ENCODE peak calls at places on chromosomes 3 and 15, in seven cellular contexts. One of them, this sample, is unnamed.

GRCh38 chr15:36645106-36645505 is 65.7 kb downstream of the CDIN1 start:
- DNase-seq in T1000: no peak
- DNase-seq in GDM1: no peak
- DNase-seq in WERI-Rb-1: no peak
- DNase-seq in NCI-H1105 treated with DMSO at 0.1 percent for 48 hours: no peak
- DNase-seq in stimulated activated CD8-positive, alpha-beta memory T cell treated with anti-CD3 and anti-CD28 coated beads, Interleukin-4, amount 100 ng/mL, for 4 hours: no peak
- DNase-seq in PC-9: no peak
- DNase-seq in this sample: no peak

GRCh38 chr3:18937574-18937973 is 210.7 kb upstream of the KCNH8 start:
- DNase-seq in T1000: no peak
- DNase-seq in GDM1: no peak
- DNase-seq in WERI-Rb-1: no peak
- DNase-seq in NCI-H1105 treated with DMSO at 0.1 percent for 48 hours: no peak
- DNase-seq in stimulated activated CD8-positive, alpha-beta memory T cell treated with anti-CD3 and anti-CD28 coated beads, Interleukin-4, amount 100 ng/mL, for 4 hours: no peak
- DNase-seq in PC-9: no peak
- DNase-seq in this sample: no peak

GRCh38 chr3:111799951-111800350 is 59.1 kb upstream of the PHLDB2 start:
- DNase-seq in T1000: no peak
- DNase-seq in GDM1: no peak
- DNase-seq in WERI-Rb-1: no peak
- DNase-seq in NCI-H1105 treated with DMSO at 0.1 percent for 48 hours: no peak
- DNase-seq in stimulated activated CD8-positive, alpha-beta memory T cell treated with anti-CD3 and anti-CD28 coated beads, Interleukin-4, amount 100 ng/mL, for 4 hours: no peak
- DNase-seq in PC-9: no peak
- DNase-seq in this sample: no peak

GRCh38 chr15:76196286-76196948 is 114.9 kb downstream of the ETFA start:
- DNase-seq in T1000: peak
- DNase-seq in GDM1: peak
- DNase-seq in WERI-Rb-1: peak
- DNase-seq in NCI-H1105 treated with DMSO at 0.1 percent for 48 hours: no peak
- DNase-seq in stimulated activated CD8-positive, alpha-beta memory T cell treated with anti-CD3 and anti-CD28 coated beads, Interleukin-4, amount 100 ng/mL, for 4 hours: no peak
- DNase-seq in PC-9: peak
- DNase-seq in this sample: no peak

GRCh38 chr3:61901481-61901880 is 340.1 kb downstream of the PTPRG start:
- DNase-seq in T1000: no peak
- DNase-seq in GDM1: no peak
- DNase-seq in WERI-Rb-1: no peak
- DNase-seq in NCI-H1105 treated with DMSO at 0.1 percent for 48 hours: no peak
- DNase-seq in stimulated activated CD8-positive, alpha-beta memory T cell treated with anti-CD3 and anti-CD28 coated beads, Interleukin-4, amount 100 ng/mL, for 4 hours: no peak
- DNase-seq in PC-9: no peak
- DNase-seq in this sample: no peak

GRCh38 chr3:116299646-116300081 is 145.6 kb downstream of the LSAMP start:
- DNase-seq in T1000: no peak
- DNase-seq in GDM1: no peak
- DNase-seq in WERI-Rb-1: peak
- DNase-seq in NCI-H1105 treated with DMSO at 0.1 percent for 48 hours: no peak
- DNase-seq in stimulated activated CD8-positive, alpha-beta memory T cell treated with anti-CD3 and anti-CD28 coated beads, Interleukin-4, amount 100 ng/mL, for 4 hours: no peak
- DNase-seq in PC-9: no peak
- DNase-seq in this sample: peak

GRCh38 chr3:127549826-127550487 is 40.6 kb downstream of the TPRA1 start:
- DNase-seq in T1000: no peak
- DNase-seq in GDM1: no peak
- DNase-seq in WERI-Rb-1: no peak
- DNase-seq in NCI-H1105 treated with DMSO at 0.1 percent for 48 hours: no peak
- DNase-seq in stimulated activated CD8-positive, alpha-beta memory T cell treated with anti-CD3 and anti-CD28 coated beads, Interleukin-4, amount 100 ng/mL, for 4 hours: no peak
- DNase-seq in PC-9: peak
- DNase-seq in this sample: no peak

GRCh38 chr15:61243984-61244593 is 15.0 kb upstream of the RORA start:
- DNase-seq in T1000: no peak
- DNase-seq in GDM1: no peak
- DNase-seq in WERI-Rb-1: no peak
- DNase-seq in NCI-H1105 treated with DMSO at 0.1 percent for 48 hours: no peak
- DNase-seq in stimulated activated CD8-positive, alpha-beta memory T cell treated with anti-CD3 and anti-CD28 coated beads, Interleukin-4, amount 100 ng/mL, for 4 hours: no peak
- DNase-seq in PC-9: no peak
- DNase-seq in this sample: no peak

GRCh38 chr3:10609134-10609533 is 103.7 kb upstream of the ATP2B2 start:
- DNase-seq in T1000: no peak
- DNase-seq in GDM1: no peak
- DNase-seq in WERI-Rb-1: no peak
- DNase-seq in NCI-H1105 treated with DMSO at 0.1 percent for 48 hours: no peak
- DNase-seq in stimulated activated CD8-positive, alpha-beta memory T cell treated with anti-CD3 and anti-CD28 coated beads, Interleukin-4, amount 100 ng/mL, for 4 hours: no peak
- DNase-seq in PC-9: no peak
- DNase-seq in this sample: no peak

GRCh38 chr3:112602217-112602838 is 38.6 kb downstream of the CCDC80 start:
- DNase-seq in T1000: no peak
- DNase-seq in GDM1: no peak
- DNase-seq in WERI-Rb-1: no peak
- DNase-seq in NCI-H1105 treated with DMSO at 0.1 percent for 48 hours: no peak
- DNase-seq in stimulated activated CD8-positive, alpha-beta memory T cell treated with anti-CD3 and anti-CD28 coated beads, Interleukin-4, amount 100 ng/mL, for 4 hours: no peak
- DNase-seq in PC-9: no peak
- DNase-seq in this sample: no peak

GRCh38 chr3:55491296-55491816 is 4.2 kb upstream of the WNT5A start:
- DNase-seq in T1000: peak
- DNase-seq in GDM1: no peak
- DNase-seq in WERI-Rb-1: no peak
- DNase-seq in NCI-H1105 treated with DMSO at 0.1 percent for 48 hours: no peak
- DNase-seq in stimulated activated CD8-positive, alpha-beta memory T cell treated with anti-CD3 and anti-CD28 coated beads, Interleukin-4, amount 100 ng/mL, for 4 hours: no peak
- DNase-seq in PC-9: peak
- DNase-seq in this sample: no peak

GRCh38 chr3:66075281-66075680 is 36.6 kb upstream of the MAGI1 start:
- DNase-seq in T1000: no peak
- DNase-seq in GDM1: no peak
- DNase-seq in WERI-Rb-1: no peak
- DNase-seq in NCI-H1105 treated with DMSO at 0.1 percent for 48 hours: no peak
- DNase-seq in stimulated activated CD8-positive, alpha-beta memory T cell treated with anti-CD3 and anti-CD28 coated beads, Interleukin-4, amount 100 ng/mL, for 4 hours: no peak
- DNase-seq in PC-9: no peak
- DNase-seq in this sample: no peak

GRCh38 chr3:27185231-27185989 is 183.8 kb downstream of the NEK10 start:
- DNase-seq in T1000: no peak
- DNase-seq in GDM1: no peak
- DNase-seq in WERI-Rb-1: no peak
- DNase-seq in NCI-H1105 treated with DMSO at 0.1 percent for 48 hours: no peak
- DNase-seq in stimulated activated CD8-positive, alpha-beta memory T cell treated with anti-CD3 and anti-CD28 coated beads, Interleukin-4, amount 100 ng/mL, for 4 hours: no peak
- DNase-seq in PC-9: no peak
- DNase-seq in this sample: no peak

GRCh38 chr15:66617137-66618090 is 51.6 kb upstream of the LCTL start:
- DNase-seq in T1000: no peak
- DNase-seq in GDM1: peak
- DNase-seq in WERI-Rb-1: peak
- DNase-seq in NCI-H1105 treated with DMSO at 0.1 percent for 48 hours: no peak
- DNase-seq in stimulated activated CD8-positive, alpha-beta memory T cell treated with anti-CD3 and anti-CD28 coated beads, Interleukin-4, amount 100 ng/mL, for 4 hours: no peak
- DNase-seq in PC-9: no peak
- DNase-seq in this sample: no peak

GRCh38 chr3:143171656-143172055 is 52.1 kb downstream of the CHST2 start:
- DNase-seq in T1000: no peak
- DNase-seq in GDM1: no peak
- DNase-seq in WERI-Rb-1: no peak
- DNase-seq in NCI-H1105 treated with DMSO at 0.1 percent for 48 hours: no peak
- DNase-seq in stimulated activated CD8-positive, alpha-beta memory T cell treated with anti-CD3 and anti-CD28 coated beads, Interleukin-4, amount 100 ng/mL, for 4 hours: no peak
- DNase-seq in PC-9: no peak
- DNase-seq in this sample: no peak

GRCh38 chr15:41832875-41833274 is 5.0 kb downstream of the JMJD7 start:
- DNase-seq in T1000: no peak
- DNase-seq in GDM1: no peak
- DNase-seq in WERI-Rb-1: no peak
- DNase-seq in NCI-H1105 treated with DMSO at 0.1 percent for 48 hours: no peak
- DNase-seq in stimulated activated CD8-positive, alpha-beta memory T cell treated with anti-CD3 and anti-CD28 coated beads, Interleukin-4, amount 100 ng/mL, for 4 hours: no peak
- DNase-seq in PC-9: peak
- DNase-seq in this sample: no peak

GRCh38 chr3:112074616-112075497 is 11.3 kb upstream of the C3orf52 start:
- DNase-seq in T1000: peak
- DNase-seq in GDM1: no peak
- DNase-seq in WERI-Rb-1: peak
- DNase-seq in NCI-H1105 treated with DMSO at 0.1 percent for 48 hours: peak
- DNase-seq in stimulated activated CD8-positive, alpha-beta memory T cell treated with anti-CD3 and anti-CD28 coated beads, Interleukin-4, amount 100 ng/mL, for 4 hours: no peak
- DNase-seq in PC-9: peak
- DNase-seq in this sample: no peak

GRCh38 chr3:135559802-135560201 is 405.7 kb upstream of the PPP2R3A start:
- DNase-seq in T1000: no peak
- DNase-seq in GDM1: no peak
- DNase-seq in WERI-Rb-1: no peak
- DNase-seq in NCI-H1105 treated with DMSO at 0.1 percent for 48 hours: no peak
- DNase-seq in stimulated activated CD8-positive, alpha-beta memory T cell treated with anti-CD3 and anti-CD28 coated beads, Interleukin-4, amount 100 ng/mL, for 4 hours: no peak
- DNase-seq in PC-9: no peak
- DNase-seq in this sample: no peak

GRCh38 chr3:150251654-150252053 is 156.4 kb upstream of the TSC22D2 start:
- DNase-seq in T1000: no peak
- DNase-seq in GDM1: no peak
- DNase-seq in WERI-Rb-1: no peak
- DNase-seq in NCI-H1105 treated with DMSO at 0.1 percent for 48 hours: no peak
- DNase-seq in stimulated activated CD8-positive, alpha-beta memory T cell treated with anti-CD3 and anti-CD28 coated beads, Interleukin-4, amount 100 ng/mL, for 4 hours: no peak
- DNase-seq in PC-9: no peak
- DNase-seq in this sample: no peak

GRCh38 chr3:196143708-196144382 is 62.0 kb upstream of the TFRC start:
- DNase-seq in T1000: no peak
- DNase-seq in GDM1: no peak
- DNase-seq in WERI-Rb-1: no peak
- DNase-seq in NCI-H1105 treated with DMSO at 0.1 percent for 48 hours: no peak
- DNase-seq in stimulated activated CD8-positive, alpha-beta memory T cell treated with anti-CD3 and anti-CD28 coated beads, Interleukin-4, amount 100 ng/mL, for 4 hours: no peak
- DNase-seq in PC-9: no peak
- DNase-seq in this sample: no peak

GRCh38 chr3:4696266-4696665 is 203.1 kb downstream of the ITPR1 start:
- DNase-seq in T1000: no peak
- DNase-seq in GDM1: no peak
- DNase-seq in WERI-Rb-1: no peak
- DNase-seq in NCI-H1105 treated with DMSO at 0.1 percent for 48 hours: no peak
- DNase-seq in stimulated activated CD8-positive, alpha-beta memory T cell treated with anti-CD3 and anti-CD28 coated beads, Interleukin-4, amount 100 ng/mL, for 4 hours: no peak
- DNase-seq in PC-9: no peak
- DNase-seq in this sample: no peak

GRCh38 chr15:75164625-75165024 is 37.1 kb upstream of the C15orf39 start:
- DNase-seq in T1000: no peak
- DNase-seq in GDM1: no peak
- DNase-seq in WERI-Rb-1: no peak
- DNase-seq in NCI-H1105 treated with DMSO at 0.1 percent for 48 hours: no peak
- DNase-seq in stimulated activated CD8-positive, alpha-beta memory T cell treated with anti-CD3 and anti-CD28 coated beads, Interleukin-4, amount 100 ng/mL, for 4 hours: no peak
- DNase-seq in PC-9: no peak
- DNase-seq in this sample: no peak

GRCh38 chr15:78763111-78763795 is 48.0 kb downstream of the ADAMTS7 start:
- DNase-seq in T1000: no peak
- DNase-seq in GDM1: no peak
- DNase-seq in WERI-Rb-1: no peak
- DNase-seq in NCI-H1105 treated with DMSO at 0.1 percent for 48 hours: no peak
- DNase-seq in stimulated activated CD8-positive, alpha-beta memory T cell treated with anti-CD3 and anti-CD28 coated beads, Interleukin-4, amount 100 ng/mL, for 4 hours: no peak
- DNase-seq in PC-9: no peak
- DNase-seq in this sample: no peak

GRCh38 chr15:69532066-69532465 is 79.4 kb downstream of the RPLP1 start:
- DNase-seq in T1000: no peak
- DNase-seq in GDM1: no peak
- DNase-seq in WERI-Rb-1: no peak
- DNase-seq in NCI-H1105 treated with DMSO at 0.1 percent for 48 hours: no peak
- DNase-seq in stimulated activated CD8-positive, alpha-beta memory T cell treated with anti-CD3 and anti-CD28 coated beads, Interleukin-4, amount 100 ng/mL, for 4 hours: no peak
- DNase-seq in PC-9: no peak
- DNase-seq in this sample: no peak

GRCh38 chr3:62169871-62170660 is 203.3 kb downstream of the FEZF2 start:
- DNase-seq in T1000: no peak
- DNase-seq in GDM1: no peak
- DNase-seq in WERI-Rb-1: no peak
- DNase-seq in NCI-H1105 treated with DMSO at 0.1 percent for 48 hours: no peak
- DNase-seq in stimulated activated CD8-positive, alpha-beta memory T cell treated with anti-CD3 and anti-CD28 coated beads, Interleukin-4, amount 100 ng/mL, for 4 hours: no peak
- DNase-seq in PC-9: no peak
- DNase-seq in this sample: no peak

GRCh38 chr3:192033246-192033645 is 572.3 kb downstream of the PYDC2 start:
- DNase-seq in T1000: no peak
- DNase-seq in GDM1: no peak
- DNase-seq in WERI-Rb-1: no peak
- DNase-seq in NCI-H1105 treated with DMSO at 0.1 percent for 48 hours: no peak
- DNase-seq in stimulated activated CD8-positive, alpha-beta memory T cell treated with anti-CD3 and anti-CD28 coated beads, Interleukin-4, amount 100 ng/mL, for 4 hours: no peak
- DNase-seq in PC-9: no peak
- DNase-seq in this sample: no peak

GRCh38 chr15:41862515-41863116 is 24.0 kb downstream of the PLA2G4B start:
- DNase-seq in T1000: no peak
- DNase-seq in GDM1: no peak
- DNase-seq in WERI-Rb-1: no peak
- DNase-seq in NCI-H1105 treated with DMSO at 0.1 percent for 48 hours: no peak
- DNase-seq in stimulated activated CD8-positive, alpha-beta memory T cell treated with anti-CD3 and anti-CD28 coated beads, Interleukin-4, amount 100 ng/mL, for 4 hours: no peak
- DNase-seq in PC-9: no peak
- DNase-seq in this sample: no peak

GRCh38 chr15:72365844-72366243 is 10.0 kb downstream of the HEXA start:
- DNase-seq in T1000: no peak
- DNase-seq in GDM1: peak
- DNase-seq in WERI-Rb-1: no peak
- DNase-seq in NCI-H1105 treated with DMSO at 0.1 percent for 48 hours: no peak
- DNase-seq in stimulated activated CD8-positive, alpha-beta memory T cell treated with anti-CD3 and anti-CD28 coated beads, Interleukin-4, amount 100 ng/mL, for 4 hours: no peak
- DNase-seq in PC-9: no peak
- DNase-seq in this sample: no peak

GRCh38 chr3:15405448-15406050 is 21.8 kb downstream of the METTL6 start:
- DNase-seq in T1000: no peak
- DNase-seq in GDM1: peak
- DNase-seq in WERI-Rb-1: no peak
- DNase-seq in NCI-H1105 treated with DMSO at 0.1 percent for 48 hours: peak
- DNase-seq in stimulated activated CD8-positive, alpha-beta memory T cell treated with anti-CD3 and anti-CD28 coated beads, Interleukin-4, amount 100 ng/mL, for 4 hours: no peak
- DNase-seq in PC-9: no peak
- DNase-seq in this sample: peak

GRCh38 chr3:12367346-12367745 is 78.5 kb downstream of the PPARG start:
- DNase-seq in T1000: no peak
- DNase-seq in GDM1: no peak
- DNase-seq in WERI-Rb-1: no peak
- DNase-seq in NCI-H1105 treated with DMSO at 0.1 percent for 48 hours: no peak
- DNase-seq in stimulated activated CD8-positive, alpha-beta memory T cell treated with anti-CD3 and anti-CD28 coated beads, Interleukin-4, amount 100 ng/mL, for 4 hours: no peak
- DNase-seq in PC-9: no peak
- DNase-seq in this sample: no peak

GRCh38 chr3:52333869-52334557 is 17.9 kb downstream of the DNAH1 start:
- DNase-seq in T1000: no peak
- DNase-seq in GDM1: no peak
- DNase-seq in WERI-Rb-1: no peak
- DNase-seq in NCI-H1105 treated with DMSO at 0.1 percent for 48 hours: no peak
- DNase-seq in stimulated activated CD8-positive, alpha-beta memory T cell treated with anti-CD3 and anti-CD28 coated beads, Interleukin-4, amount 100 ng/mL, for 4 hours: no peak
- DNase-seq in PC-9: peak
- DNase-seq in this sample: no peak

GRCh38 chr15:88375234-88375926 is 91.8 kb downstream of the MRPL46 start:
- DNase-seq in T1000: no peak
- DNase-seq in GDM1: no peak
- DNase-seq in WERI-Rb-1: no peak
- DNase-seq in NCI-H1105 treated with DMSO at 0.1 percent for 48 hours: no peak
- DNase-seq in stimulated activated CD8-positive, alpha-beta memory T cell treated with anti-CD3 and anti-CD28 coated beads, Interleukin-4, amount 100 ng/mL, for 4 hours: no peak
- DNase-seq in PC-9: no peak
- DNase-seq in this sample: no peak

GRCh38 chr3:76651784-76652183 is 388.1 kb upstream of the ROBO2 start:
- DNase-seq in T1000: no peak
- DNase-seq in GDM1: no peak
- DNase-seq in WERI-Rb-1: no peak
- DNase-seq in NCI-H1105 treated with DMSO at 0.1 percent for 48 hours: no peak
- DNase-seq in stimulated activated CD8-positive, alpha-beta memory T cell treated with anti-CD3 and anti-CD28 coated beads, Interleukin-4, amount 100 ng/mL, for 4 hours: no peak
- DNase-seq in PC-9: no peak
- DNase-seq in this sample: no peak

GRCh38 chr3:15974647-15975046 is 176.9 kb upstream of the ANKRD28 start:
- DNase-seq in T1000: no peak
- DNase-seq in GDM1: no peak
- DNase-seq in WERI-Rb-1: no peak
- DNase-seq in NCI-H1105 treated with DMSO at 0.1 percent for 48 hours: no peak
- DNase-seq in stimulated activated CD8-positive, alpha-beta memory T cell treated with anti-CD3 and anti-CD28 coated beads, Interleukin-4, amount 100 ng/mL, for 4 hours: no peak
- DNase-seq in PC-9: no peak
- DNase-seq in this sample: no peak

GRCh38 chr3:86815880-86816279 is 175.1 kb downstream of the VGLL3 start:
- DNase-seq in T1000: no peak
- DNase-seq in GDM1: no peak
- DNase-seq in WERI-Rb-1: no peak
- DNase-seq in NCI-H1105 treated with DMSO at 0.1 percent for 48 hours: no peak
- DNase-seq in stimulated activated CD8-positive, alpha-beta memory T cell treated with anti-CD3 and anti-CD28 coated beads, Interleukin-4, amount 100 ng/mL, for 4 hours: no peak
- DNase-seq in PC-9: no peak
- DNase-seq in this sample: no peak

GRCh38 chr3:13420817-13421755 is 964 bp upstream of the NUP210 start:
- DNase-seq in T1000: no peak
- DNase-seq in GDM1: peak
- DNase-seq in WERI-Rb-1: no peak
- DNase-seq in NCI-H1105 treated with DMSO at 0.1 percent for 48 hours: no peak
- DNase-seq in stimulated activated CD8-positive, alpha-beta memory T cell treated with anti-CD3 and anti-CD28 coated beads, Interleukin-4, amount 100 ng/mL, for 4 hours: peak
- DNase-seq in PC-9: peak
- DNase-seq in this sample: no peak

GRCh38 chr3:119681279-119681678 is 4.1 kb upstream of the COX17 start:
- DNase-seq in T1000: no peak
- DNase-seq in GDM1: peak
- DNase-seq in WERI-Rb-1: no peak
- DNase-seq in NCI-H1105 treated with DMSO at 0.1 percent for 48 hours: peak
- DNase-seq in stimulated activated CD8-positive, alpha-beta memory T cell treated with anti-CD3 and anti-CD28 coated beads, Interleukin-4, amount 100 ng/mL, for 4 hours: no peak
- DNase-seq in PC-9: no peak
- DNase-seq in this sample: peak

GRCh38 chr15:100918690-100919480 is at the start of gene LRRK1:
- DNase-seq in T1000: no peak
- DNase-seq in GDM1: peak
- DNase-seq in WERI-Rb-1: peak
- DNase-seq in NCI-H1105 treated with DMSO at 0.1 percent for 48 hours: peak
- DNase-seq in stimulated activated CD8-positive, alpha-beta memory T cell treated with anti-CD3 and anti-CD28 coated beads, Interleukin-4, amount 100 ng/mL, for 4 hours: no peak
- DNase-seq in PC-9: peak
- DNase-seq in this sample: no peak